ENCODE peak calls at places on chromosomes 7 and 10, in ten cellular contexts. One of them, this sample, is unnamed.

GRCh38 chr10:79144341-79145173 is 75.8 kb downstream of the ZMIZ1 start:
- DNase-seq in A549: no peak
- DNase-seq in uterus: no peak
- DNase-seq in right lobe of liver: no peak
- DNase-seq in esophagus squamous epithelium: no peak
- DNase-seq in spleen: peak
- DNase-seq in sigmoid colon: no peak
- DNase-seq in endothelial cell of umbilical vein: peak
- DNase-seq in H1: no peak
- DNase-seq in erythroblast: no peak
- DNase-seq in this sample: no peak

GRCh38 chr10:3239066-3239919 is 66.7 kb upstream of the PITRM1 start:
- DNase-seq in A549: peak
- DNase-seq in uterus: peak
- DNase-seq in right lobe of liver: peak
- DNase-seq in esophagus squamous epithelium: no peak
- DNase-seq in spleen: peak
- DNase-seq in sigmoid colon: peak
- DNase-seq in endothelial cell of umbilical vein: peak
- DNase-seq in H1: peak
- DNase-seq in erythroblast: peak
- DNase-seq in this sample: peak

GRCh38 chr10:94285271-94285670 is 77.5 kb downstream of the NOC3L start:
- DNase-seq in A549: no peak
- DNase-seq in uterus: no peak
- DNase-seq in right lobe of liver: no peak
- DNase-seq in esophagus squamous epithelium: no peak
- DNase-seq in spleen: no peak
- DNase-seq in sigmoid colon: no peak
- DNase-seq in endothelial cell of umbilical vein: no peak
- DNase-seq in H1: no peak
- DNase-seq in erythroblast: no peak
- DNase-seq in this sample: no peak

GRCh38 chr7:99314504-99314903 is 11.2 kb upstream of the ARPC1A start:
- DNase-seq in A549: no peak
- DNase-seq in uterus: no peak
- DNase-seq in right lobe of liver: no peak
- DNase-seq in esophagus squamous epithelium: no peak
- DNase-seq in spleen: no peak
- DNase-seq in sigmoid colon: no peak
- DNase-seq in endothelial cell of umbilical vein: no peak
- DNase-seq in H1: no peak
- DNase-seq in erythroblast: no peak
- DNase-seq in this sample: no peak

GRCh38 chr7:98284335-98285036 is 3.0 kb downstream of the BRI3 start:
- DNase-seq in A549: no peak
- DNase-seq in uterus: peak
- DNase-seq in right lobe of liver: peak
- DNase-seq in esophagus squamous epithelium: no peak
- DNase-seq in spleen: peak
- DNase-seq in sigmoid colon: peak
- DNase-seq in endothelial cell of umbilical vein: peak
- DNase-seq in H1: no peak
- DNase-seq in erythroblast: no peak
- DNase-seq in this sample: peak

GRCh38 chr10:22218448-22218847 is 633 bp upstream of the EBLN1 start:
- DNase-seq in A549: no peak
- DNase-seq in uterus: no peak
- DNase-seq in right lobe of liver: no peak
- DNase-seq in esophagus squamous epithelium: no peak
- DNase-seq in spleen: no peak
- DNase-seq in sigmoid colon: no peak
- DNase-seq in endothelial cell of umbilical vein: no peak
- DNase-seq in H1: no peak
- DNase-seq in erythroblast: peak
- DNase-seq in this sample: no peak

GRCh38 chr7:40922316-40922670 is 780.6 kb downstream of the INHBA start:
- DNase-seq in A549: no peak
- DNase-seq in uterus: no peak
- DNase-seq in right lobe of liver: no peak
- DNase-seq in esophagus squamous epithelium: no peak
- DNase-seq in spleen: no peak
- DNase-seq in sigmoid colon: no peak
- DNase-seq in endothelial cell of umbilical vein: no peak
- DNase-seq in H1: no peak
- DNase-seq in erythroblast: no peak
- DNase-seq in this sample: peak

GRCh38 chr10:95501203-95502094 is 59.7 kb downstream of the SORBS1 start:
- DNase-seq in A549: no peak
- DNase-seq in uterus: no peak
- DNase-seq in right lobe of liver: peak
- DNase-seq in esophagus squamous epithelium: no peak
- DNase-seq in spleen: no peak
- DNase-seq in sigmoid colon: no peak
- DNase-seq in endothelial cell of umbilical vein: no peak
- DNase-seq in H1: no peak
- DNase-seq in erythroblast: no peak
- DNase-seq in this sample: no peak

GRCh38 chr10:28489201-28489600 is 43.7 kb upstream of the WAC start:
- DNase-seq in A549: no peak
- DNase-seq in uterus: no peak
- DNase-seq in right lobe of liver: no peak
- DNase-seq in esophagus squamous epithelium: no peak
- DNase-seq in spleen: no peak
- DNase-seq in sigmoid colon: no peak
- DNase-seq in endothelial cell of umbilical vein: no peak
- DNase-seq in H1: no peak
- DNase-seq in erythroblast: no peak
- DNase-seq in this sample: no peak

GRCh38 chr7:38299275-38299931 is 26.0 kb upstream of the TARP start:
- DNase-seq in A549: no peak
- DNase-seq in uterus: no peak
- DNase-seq in right lobe of liver: no peak
- DNase-seq in esophagus squamous epithelium: no peak
- DNase-seq in spleen: no peak
- DNase-seq in sigmoid colon: no peak
- DNase-seq in endothelial cell of umbilical vein: no peak
- DNase-seq in H1: no peak
- DNase-seq in erythroblast: no peak
- DNase-seq in this sample: no peak

GRCh38 chr10:24857001-24857695 is 95.3 kb downstream of the PRTFDC1 start:
- DNase-seq in A549: no peak
- DNase-seq in uterus: no peak
- DNase-seq in right lobe of liver: no peak
- DNase-seq in esophagus squamous epithelium: no peak
- DNase-seq in spleen: no peak
- DNase-seq in sigmoid colon: no peak
- DNase-seq in endothelial cell of umbilical vein: no peak
- DNase-seq in H1: no peak
- DNase-seq in erythroblast: no peak
- DNase-seq in this sample: no peak

GRCh38 chr7:39733881-39734571 is 110.7 kb downstream of the RALA start:
- DNase-seq in A549: no peak
- DNase-seq in uterus: no peak
- DNase-seq in right lobe of liver: no peak
- DNase-seq in esophagus squamous epithelium: no peak
- DNase-seq in spleen: no peak
- DNase-seq in sigmoid colon: no peak
- DNase-seq in endothelial cell of umbilical vein: peak
- DNase-seq in H1: no peak
- DNase-seq in erythroblast: peak
- DNase-seq in this sample: peak

GRCh38 chr7:45983720-45984032 is 62.6 kb upstream of the IGFBP3 start:
- DNase-seq in A549: no peak
- DNase-seq in uterus: no peak
- DNase-seq in right lobe of liver: no peak
- DNase-seq in esophagus squamous epithelium: no peak
- DNase-seq in spleen: no peak
- DNase-seq in sigmoid colon: no peak
- DNase-seq in endothelial cell of umbilical vein: no peak
- DNase-seq in H1: no peak
- DNase-seq in erythroblast: no peak
- DNase-seq in this sample: no peak

GRCh38 chr10:26824015-26824690 is 36.6 kb downstream of the ABI1 start:
- DNase-seq in A549: no peak
- DNase-seq in uterus: no peak
- DNase-seq in right lobe of liver: no peak
- DNase-seq in esophagus squamous epithelium: no peak
- DNase-seq in spleen: no peak
- DNase-seq in sigmoid colon: no peak
- DNase-seq in endothelial cell of umbilical vein: no peak
- DNase-seq in H1: no peak
- DNase-seq in erythroblast: no peak
- DNase-seq in this sample: no peak

GRCh38 chr7:114703677-114704076 is 218.2 kb upstream of the MDFIC start:
- DNase-seq in A549: no peak
- DNase-seq in uterus: no peak
- DNase-seq in right lobe of liver: no peak
- DNase-seq in esophagus squamous epithelium: no peak
- DNase-seq in spleen: no peak
- DNase-seq in sigmoid colon: no peak
- DNase-seq in endothelial cell of umbilical vein: peak
- DNase-seq in H1: no peak
- DNase-seq in erythroblast: peak
- DNase-seq in this sample: no peak

GRCh38 chr7:42152353-42153205 is 84.4 kb downstream of the GLI3 start:
- DNase-seq in A549: no peak
- DNase-seq in uterus: no peak
- DNase-seq in right lobe of liver: no peak
- DNase-seq in esophagus squamous epithelium: no peak
- DNase-seq in spleen: no peak
- DNase-seq in sigmoid colon: no peak
- DNase-seq in endothelial cell of umbilical vein: no peak
- DNase-seq in H1: no peak
- DNase-seq in erythroblast: no peak
- DNase-seq in this sample: no peak

GRCh38 chr7:12756841-12757240 is 69.4 kb downstream of the ARL4A start:
- DNase-seq in A549: no peak
- DNase-seq in uterus: no peak
- DNase-seq in right lobe of liver: no peak
- DNase-seq in esophagus squamous epithelium: no peak
- DNase-seq in spleen: no peak
- DNase-seq in sigmoid colon: no peak
- DNase-seq in endothelial cell of umbilical vein: no peak
- DNase-seq in H1: no peak
- DNase-seq in erythroblast: no peak
- DNase-seq in this sample: no peak

GRCh38 chr10:114404171-114405010 is at the start of gene AFAP1L2:
- DNase-seq in A549: peak
- DNase-seq in uterus: peak
- DNase-seq in right lobe of liver: no peak
- DNase-seq in esophagus squamous epithelium: no peak
- DNase-seq in spleen: no peak
- DNase-seq in sigmoid colon: peak
- DNase-seq in endothelial cell of umbilical vein: no peak
- DNase-seq in H1: peak
- DNase-seq in erythroblast: no peak
- DNase-seq in this sample: no peak
- TF ChIP-seq POLR2A in A549: peak
- TF ChIP-seq POLR2A in uterus: peak
- TF ChIP-seq POLR2A in right lobe of liver: no peak
- TF ChIP-seq POLR2A in esophagus squamous epithelium: no peak
- TF ChIP-seq POLR2A in spleen: no peak
- TF ChIP-seq POLR2A in sigmoid colon: no peak
- TF ChIP-seq POLR2A in endothelial cell of umbilical vein: no peak
- TF ChIP-seq POLR2A in H1: no peak
- TF ChIP-seq POLR2A in erythroblast: no peak
- TF ChIP-seq POLR2A in this sample: peak

GRCh38 chr7:3300651-3301471 is at the start of gene SDK1:
- DNase-seq in A549: peak
- DNase-seq in uterus: peak
- DNase-seq in right lobe of liver: peak
- DNase-seq in esophagus squamous epithelium: peak
- DNase-seq in spleen: peak
- DNase-seq in sigmoid colon: peak
- DNase-seq in endothelial cell of umbilical vein: peak
- DNase-seq in H1: peak
- DNase-seq in erythroblast: peak
- DNase-seq in this sample: peak
- TF ChIP-seq POLR2A in A549: no peak
- TF ChIP-seq POLR2A in uterus: peak
- TF ChIP-seq POLR2A in right lobe of liver: peak
- TF ChIP-seq POLR2A in esophagus squamous epithelium: no peak
- TF ChIP-seq POLR2A in spleen: no peak
- TF ChIP-seq POLR2A in sigmoid colon: no peak
- TF ChIP-seq POLR2A in endothelial cell of umbilical vein: no peak
- TF ChIP-seq POLR2A in H1: no peak
- TF ChIP-seq POLR2A in erythroblast: no peak
- TF ChIP-seq POLR2A in this sample: no peak

DNA sequence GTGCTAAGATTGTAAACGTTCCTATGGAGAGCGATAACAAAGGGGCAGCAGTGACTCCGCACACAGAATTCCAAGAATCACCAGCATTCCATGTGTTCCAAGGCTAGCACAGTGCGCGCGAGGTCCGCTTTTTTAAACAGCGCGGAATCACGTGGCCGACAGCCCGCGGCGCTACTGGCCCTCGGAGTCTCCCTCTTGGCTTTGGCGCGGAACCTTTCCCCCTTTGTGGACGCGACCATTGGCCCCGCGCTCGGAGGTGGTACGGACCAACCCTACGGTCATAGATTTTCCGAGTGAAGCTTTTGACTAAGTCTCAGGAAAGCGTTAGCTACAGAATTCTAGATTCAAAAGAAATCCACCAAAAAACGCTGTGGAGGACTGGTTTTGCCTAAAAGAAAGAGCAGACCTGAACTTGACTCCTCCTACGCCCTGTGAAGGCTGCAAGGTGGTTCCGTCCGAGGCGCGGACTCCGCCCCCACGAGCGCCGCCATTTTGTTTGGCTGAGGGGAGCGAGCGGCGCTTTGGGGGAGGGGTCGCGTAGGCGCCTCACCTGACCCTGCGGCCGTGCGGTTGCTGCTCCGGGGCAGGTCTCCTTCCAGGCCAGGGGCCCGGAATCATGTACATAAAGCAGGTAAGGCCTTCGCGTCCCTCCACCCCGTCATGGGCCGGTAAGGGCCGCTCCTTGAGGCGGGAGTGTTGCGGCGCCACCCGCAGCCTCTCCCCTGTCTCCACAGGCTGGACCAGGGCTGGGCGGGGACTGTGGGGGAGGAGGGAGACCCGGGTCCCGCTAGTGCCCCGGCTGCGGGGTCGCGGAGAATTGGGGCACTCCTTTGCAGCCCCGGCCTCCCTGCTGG is at the start of gene SMC3:
- DNase-seq in A549: peak
- DNase-seq in uterus: peak
- DNase-seq in right lobe of liver: peak
- DNase-seq in esophagus squamous epithelium: peak
- DNase-seq in spleen: peak
- DNase-seq in sigmoid colon: peak
- DNase-seq in endothelial cell of umbilical vein: peak
- DNase-seq in H1: peak
- DNase-seq in erythroblast: peak
- DNase-seq in this sample: peak
- TF ChIP-seq POLR2A in A549: peak
- TF ChIP-seq POLR2A in uterus: peak
- TF ChIP-seq POLR2A in right lobe of liver: no peak
- TF ChIP-seq POLR2A in esophagus squamous epithelium: no peak
- TF ChIP-seq POLR2A in spleen: no peak
- TF ChIP-seq POLR2A in sigmoid colon: peak
- TF ChIP-seq POLR2A in endothelial cell of umbilical vein: peak
- TF ChIP-seq POLR2A in H1: peak
- TF ChIP-seq POLR2A in erythroblast: peak
- TF ChIP-seq POLR2A in this sample: peak

GRCh38 chr7:134778941-134779740 is at the start of gene CALD1:
- DNase-seq in A549: peak
- DNase-seq in uterus: peak
- DNase-seq in right lobe of liver: peak
- DNase-seq in esophagus squamous epithelium: no peak
- DNase-seq in spleen: no peak
- DNase-seq in sigmoid colon: peak
- DNase-seq in endothelial cell of umbilical vein: peak
- DNase-seq in H1: peak
- DNase-seq in erythroblast: no peak
- DNase-seq in this sample: peak
- TF ChIP-seq POLR2A in A549: no peak
- TF ChIP-seq POLR2A in uterus: peak
- TF ChIP-seq POLR2A in right lobe of liver: peak
- TF ChIP-seq POLR2A in esophagus squamous epithelium: no peak
- TF ChIP-seq POLR2A in spleen: no peak
- TF ChIP-seq POLR2A in sigmoid colon: peak
- TF ChIP-seq POLR2A in endothelial cell of umbilical vein: peak
- TF ChIP-seq POLR2A in H1: peak
- TF ChIP-seq POLR2A in erythroblast: no peak
- TF ChIP-seq POLR2A in this sample: peak